ENCODE peak calls at places on chromosomes 12 and 14, in seven cellular contexts. L is RWPE2, B is A549, N is epithelial cell of esophagus, R is lower lobe of right lung, J is heart left ventricle, D is type B pancreatic cell. T is an unnamed sample.

GRCh38 chr12:108063192-108063591 is 65.9 kb upstream of the WSCD2 start:
- DNase-seq in B (peak), J (no peak), R (no peak), D (no peak), L (no peak), N (peak), T (no peak)

GRCh38 chr12:46963977-46964376 is 115.4 kb upstream of the PCED1B start:
- DNase-seq in D (no peak), L (peak), R (no peak), B (no peak), J (no peak), N (peak), T (no peak)

GRCh38 chr12:32312049-32312670 is 87.2 kb upstream of the FGD4 start:
- DNase-seq in D (no peak), J (no peak), R (no peak), N (peak), L (no peak), B (peak), T (no peak)

GRCh38 chr14:54803926-54804719 is 98.5 kb downstream of the GCH1 start:
- DNase-seq in L (no peak), N (no peak), J (no peak), R (no peak), D (no peak), B (no peak), T (no peak)

GRCh38 chr14:56195727-56196126 is 77.5 kb downstream of the PELI2 start:
- DNase-seq in N (no peak), B (no peak), D (no peak), R (no peak), L (no peak), J (peak), T (no peak)

GRCh38 chr12:123106640-123107359 is 44.1 kb downstream of the PITPNM2 start:
- DNase-seq in B (peak), J (peak), D (no peak), L (no peak), N (no peak), R (peak), T (no peak)

GRCh38 chr12:62844915-62845314 is 90.0 kb downstream of the PPM1H start:
- DNase-seq in R (no peak), D (no peak), B (no peak), J (no peak), L (no peak), N (no peak), T (no peak)

GRCh38 chr12:121649819-121650353 is 19.6 kb downstream of the MORN3 start:
- DNase-seq in L (no peak), D (no peak), B (no peak), R (no peak), N (no peak), J (no peak), T (no peak)

GRCh38 chr12:116631619-116632018 is 72.4 kb downstream of the MAP1LC3B2 start:
- DNase-seq in D (no peak), N (peak), R (no peak), J (no peak), B (no peak), L (no peak), T (no peak)

GRCh38 chr14:97584528-97584927 is 787.3 kb downstream of the VRK1 start:
- DNase-seq in J (no peak), R (no peak), N (no peak), B (no peak), L (no peak), D (no peak), T (no peak)

GRCh38 chr12:66071556-66071955 is 59.0 kb downstream of the LLPH start:
- DNase-seq in N (no peak), L (no peak), D (no peak), B (no peak), R (no peak), J (no peak), T (no peak)

GRCh38 chr14:59200214-59200613 is 11.7 kb downstream of the DAAM1 start:
- DNase-seq in J (no peak), B (no peak), N (no peak), R (no peak), D (no peak), L (no peak), T (no peak)

GRCh38 chr14:53571589-53571988 is 385.0 kb downstream of the BMP4 start:
- DNase-seq in N (no peak), B (no peak), L (no peak), D (no peak), R (no peak), J (no peak), T (no peak)

GRCh38 chr12:66964629-66965028 is 285.8 kb upstream of the GRIP1 start:
- DNase-seq in L (no peak), N (no peak), B (no peak), J (no peak), D (no peak), R (no peak), T (no peak)

GRCh38 chr14:73696466-73697390 is 17.5 kb downstream of the PNMA1 start:
- DNase-seq in L (no peak), B (peak), N (peak), R (no peak), J (no peak), D (no peak), T (no peak)

GRCh38 chr12:96434107-96434506 is 33.9 kb upstream of the CDK17 start:
- DNase-seq in R (no peak), B (no peak), L (no peak), D (no peak), J (no peak), N (peak), T (no peak)

GRCh38 chr14:77037886-77038511 is 9.5 kb upstream of the IRF2BPL start:
- DNase-seq in J (no peak), L (no peak), R (peak), B (no peak), D (no peak), N (no peak), T (no peak)

GRCh38 chr14:97995038-97995437 is 1197.9 kb downstream of the VRK1 start:
- DNase-seq in D (no peak), R (no peak), N (no peak), L (no peak), J (no peak), B (no peak), T (no peak)

GRCh38 chr14:89251066-89251465 is 166.0 kb downstream of the FOXN3 start:
- DNase-seq in D (no peak), B (no peak), J (no peak), L (no peak), N (peak), R (no peak), T (no peak)

GRCh38 chr12:26121841-26122680 is 2.8 kb downstream of the BHLHE41 start:
- DNase-seq in L (no peak), D (no peak), B (no peak), R (peak), N (peak), J (peak), T (no peak)

GRCh38 chr12:53996886-53997217 is 3.1 kb upstream of the HOXC9 start:
- DNase-seq in N (no peak), L (no peak), J (peak), D (no peak), B (no peak), R (no peak), T (no peak)

GRCh38 chr14:47821134-47821533 is 145.7 kb upstream of the MDGA2 start:
- DNase-seq in D (no peak), J (no peak), B (no peak), L (no peak), R (no peak), N (no peak), T (no peak)

GRCh38 chr12:19038210-19038609 is 91.3 kb upstream of the PLEKHA5 start:
- DNase-seq in B (no peak), J (peak), N (no peak), L (no peak), D (no peak), R (no peak), T (no peak)

GRCh38 chr14:23153891-23154796 is 29.3 kb downstream of the SLC7A8 start:
- DNase-seq in B (no peak), L (peak), R (peak), J (peak), D (no peak), N (peak), T (no peak)

GRCh38 chr12:68264864-68265256 is 11.5 kb upstream of the IL22 start:
- DNase-seq in J (no peak), B (no peak), N (no peak), R (no peak), D (no peak), L (no peak), T (no peak)

GRCh38 chr12:2520722-2521246 is 274.0 kb upstream of the FKBP4 start:
- DNase-seq in R (no peak), L (no peak), N (no peak), B (peak), J (no peak), D (no peak), T (no peak)

GRCh38 chr12:29672580-29672979 is 111.2 kb downstream of the TMTC1 start:
- DNase-seq in L (no peak), N (no peak), D (no peak), J (no peak), B (no peak), R (no peak), T (no peak)

GRCh38 chr12:97616936-97617335 is 154.3 kb downstream of the RMST start:
- DNase-seq in N (no peak), R (no peak), D (no peak), L (no peak), B (no peak), J (no peak), T (no peak)

GRCh38 chr14:91614187-91614586 is 104.1 kb upstream of the PPP4R3A start:
- DNase-seq in R (no peak), D (no peak), N (peak), L (no peak), J (no peak), B (peak), T (no peak)

DNA sequence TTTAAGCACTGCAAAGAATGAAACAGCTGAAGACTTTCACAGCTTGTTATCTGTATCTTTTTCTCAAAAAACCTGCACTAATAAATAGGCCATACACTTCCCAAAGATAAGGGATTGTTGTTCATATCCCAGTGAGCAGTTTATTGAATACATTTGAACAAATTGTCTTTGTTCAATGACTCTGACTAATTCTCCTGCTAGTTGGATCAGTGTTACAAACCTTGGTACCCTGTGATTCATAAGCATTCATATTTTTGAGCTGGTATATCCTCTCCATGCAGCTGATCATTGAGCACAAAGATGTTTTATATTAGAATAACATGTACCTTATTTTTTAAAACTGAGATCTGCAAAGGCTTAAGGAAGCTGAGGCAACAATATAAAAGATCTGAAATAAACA is 58.9 kb upstream of the FSCB start:
- DNase-seq in L (no peak), R (no peak), D (no peak), N (no peak), J (no peak), B (no peak), T (no peak)
- TF ChIP-seq CTCF in L (no peak), R (no peak), D (no peak), N (no peak), J (no peak), B (no peak), T (no peak)

GRCh38 chr14:104157303-104157928 is 19.0 kb downstream of the KIF26A start:
- DNase-seq in N (no peak), D (no peak), B (no peak), R (no peak), L (no peak), J (no peak), T (no peak)
- TF ChIP-seq CTCF in N (no peak), D (peak), B (no peak), R (no peak), L (no peak), J (no peak), T (no peak)

GRCh38 chr12:102736328-102736727 is 180.7 kb downstream of the PAH start:
- DNase-seq in D (no peak), B (no peak), J (no peak), R (no peak), N (no peak), L (no peak), T (no peak)

GRCh38 chr12:102741196-102741595 is 175.8 kb downstream of the PAH start:
- DNase-seq in D (no peak), B (no peak), N (no peak), R (no peak), J (no peak), L (no peak), T (no peak)

GRCh38 chr12:102735104-102735503 is 181.9 kb downstream of the PAH start:
- DNase-seq in R (no peak), N (no peak), B (no peak), D (no peak), L (no peak), J (no peak), T (no peak)

DNA sequence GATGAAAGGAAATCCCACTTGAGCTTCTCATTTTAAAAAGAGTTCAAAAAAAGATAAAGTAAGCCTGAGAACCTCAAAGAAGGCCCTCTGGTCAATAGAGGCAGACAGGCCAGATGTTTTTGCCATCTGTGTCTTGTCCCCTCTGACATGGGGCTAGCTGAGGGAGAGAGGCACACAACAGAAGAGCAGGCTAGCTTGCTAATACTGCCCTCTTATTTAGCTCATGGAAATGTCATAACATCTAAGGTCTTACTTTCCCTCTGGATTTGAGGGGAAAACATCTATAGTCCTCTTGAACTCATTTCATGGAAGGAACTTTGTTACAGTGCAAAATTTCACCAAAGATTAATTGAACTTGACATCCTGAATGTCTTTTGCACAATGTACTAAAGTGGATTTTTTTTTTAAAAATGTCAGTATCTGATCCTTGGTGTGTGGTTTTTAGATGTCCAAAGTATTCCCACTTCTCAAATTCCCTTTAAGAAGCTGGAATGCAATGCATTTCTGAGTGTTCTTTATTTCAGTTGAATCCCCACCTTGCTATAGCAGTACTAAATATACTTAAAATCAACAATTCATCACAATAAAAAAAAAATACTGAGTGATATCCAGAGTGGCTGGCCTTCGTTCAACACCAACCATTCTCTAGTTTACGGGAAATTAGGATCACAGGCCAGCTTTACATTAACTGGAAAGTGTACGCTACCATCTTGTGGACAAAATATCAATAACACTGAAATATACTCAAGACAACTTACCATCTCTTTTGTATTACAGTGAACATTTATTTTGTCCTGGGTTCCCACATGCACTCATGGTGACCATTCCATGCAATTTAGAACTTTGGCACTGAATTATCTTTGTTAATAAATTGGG is 176.6 kb downstream of the PAH start:
- DNase-seq in R (no peak), J (no peak), N (peak), D (no peak), L (no peak), B (peak), T (no peak)
- TF ChIP-seq CTCF in R (no peak), J (no peak), N (peak), D (peak), L (peak), B (peak), T (peak)

GRCh38 chr12:27969011-27969900 is 3.3 kb downstream of the PTHLH start:
- DNase-seq in N (peak), R (no peak), B (peak), D (no peak), L (no peak), J (peak), T (no peak)

GRCh38 chr12:27970981-27971489 is 1.5 kb downstream of the PTHLH start:
- DNase-seq in N (peak), D (no peak), L (no peak), R (no peak), B (no peak), J (no peak), T (no peak)

GRCh38 chr12:27971606-27972005 is 927 bp downstream of the PTHLH start:
- DNase-seq in R (no peak), D (no peak), B (no peak), L (no peak), N (no peak), J (no peak), T (no peak)

GRCh38 chr12:27970391-27970980 is 2.0 kb downstream of the PTHLH start:
- DNase-seq in J (peak), R (no peak), B (peak), L (no peak), N (peak), D (peak), T (no peak)

GRCh38 chr12:27969901-27970390 is 2.6 kb downstream of the PTHLH start:
- DNase-seq in R (peak), D (peak), L (peak), B (peak), N (peak), J (peak), T (no peak)
- TF ChIP-seq CTCF in R (no peak), D (no peak), L (peak), B (peak), N (no peak), J (no peak), T (peak)

GRCh38 chr12:45215419-45216296 is at the start of gene ANO6:
- DNase-seq in L (peak), B (peak), N (peak), J (peak), R (peak), D (peak), T (peak)
- TF ChIP-seq CTCF in L (peak), B (peak), N (peak), J (no peak), R (peak), D (peak), T (peak)

DNA sequence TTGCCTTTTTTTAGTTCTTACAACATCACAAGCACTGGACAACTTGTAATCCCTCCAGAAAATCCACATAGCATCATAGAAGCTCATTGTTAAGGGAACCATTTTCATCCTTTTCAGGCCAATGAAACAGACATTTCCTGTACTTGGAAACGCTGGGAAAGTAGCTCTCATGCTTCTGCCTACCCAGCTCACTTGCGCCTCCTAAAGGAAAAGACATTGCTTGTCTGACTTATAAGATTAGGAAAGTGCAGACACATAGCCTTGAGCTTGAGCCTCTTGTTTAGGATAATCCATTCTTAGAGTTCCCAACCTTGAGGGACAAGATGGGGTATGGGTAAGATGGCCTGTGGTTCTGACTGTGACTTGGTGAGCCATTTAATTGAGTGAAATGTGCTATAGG is 589.5 kb downstream of the NOVA1 start:
- DNase-seq in J (no peak), N (peak), D (no peak), L (no peak), R (no peak), B (peak), T (no peak)
- TF ChIP-seq CTCF in J (no peak), N (no peak), D (peak), L (peak), R (no peak), B (no peak), T (no peak)

DNA sequence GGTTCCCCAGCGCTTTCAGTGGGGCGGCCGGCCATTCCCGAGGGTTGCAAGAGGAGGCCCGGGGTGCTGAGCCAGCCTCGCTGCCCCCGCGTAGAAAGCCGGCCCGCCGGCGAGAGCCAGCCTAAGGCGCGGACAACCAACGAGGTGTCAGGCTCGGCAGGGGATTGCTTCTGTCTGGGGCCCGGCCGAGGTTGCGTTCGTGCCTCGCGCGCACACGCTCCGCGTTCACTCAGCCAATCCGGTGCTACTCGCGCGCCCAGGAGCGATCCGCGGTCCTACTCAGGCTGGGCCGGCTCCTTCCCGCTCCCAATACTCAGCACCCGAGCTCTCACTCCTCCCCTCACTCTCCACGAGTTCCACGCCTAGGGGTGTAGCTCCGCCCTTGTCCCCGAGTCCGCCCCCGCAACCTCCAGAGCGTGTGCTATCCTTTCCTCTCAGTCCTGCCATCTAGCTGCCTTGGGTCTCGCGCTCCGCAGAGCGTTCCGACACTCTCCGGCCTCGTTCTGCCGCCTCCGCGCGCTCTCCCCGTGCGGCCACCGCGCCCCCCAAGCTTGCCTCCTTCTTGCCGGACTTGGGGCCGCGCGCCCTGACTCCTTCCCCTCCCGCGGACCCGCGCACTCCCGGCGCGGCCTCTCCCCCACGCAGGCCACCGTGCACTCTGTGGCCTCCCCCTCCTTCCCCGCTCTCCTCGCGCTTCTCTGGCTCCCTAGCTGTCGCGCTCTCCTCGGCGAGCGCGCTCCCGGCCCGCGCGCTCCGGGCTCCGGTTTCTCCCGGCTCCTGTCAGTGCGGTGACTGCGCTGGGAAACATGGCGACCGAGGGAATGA is at the start of gene GPHN:
- DNase-seq in D (peak), J (peak), L (peak), B (peak), R (peak), N (peak), T (peak)
- TF ChIP-seq CTCF in D (peak), J (peak), L (no peak), B (no peak), R (peak), N (peak), T (no peak)

GRCh38 chr12:5083955-5084849 is 40.5 kb downstream of the KCNA5 start:
- DNase-seq in D (no peak), R (no peak), B (peak), L (no peak), J (no peak), N (peak), T (peak)
- TF ChIP-seq CTCF in D (peak), R (peak), B (peak), L (peak), J (peak), N (peak), T (peak)